ENCODE peak calls at places on chromosomes 6 and 20, in five cellular contexts. Q is EL, L is germinal center, K is COLO829, A is GM13976. O is an unnamed sample.

GRCh38 chr20:8934362-8934761 is 134.5 kb upstream of the PLCB4 start:
- DNase-seq in Q (no peak), L (no peak), K (no peak), A (no peak), O (no peak)

GRCh38 chr20:42588847-42589246 is 600.9 kb downstream of the PTPRT start:
- DNase-seq in Q (no peak), L (no peak), K (no peak), A (no peak), O (no peak)

GRCh38 chr6:164690241-164690640 is 619.2 kb downstream of the C6orf118 start:
- DNase-seq in Q (no peak), L (no peak), K (no peak), A (no peak), O (no peak)

GRCh38 chr20:41956316-41957050 is 338.3 kb upstream of the CHD6 start:
- DNase-seq in Q (no peak), L (peak), K (peak), A (no peak), O (peak)

GRCh38 chr6:26020983-26021349 is 58.4 kb downstream of the TRIM38 start:
- DNase-seq in Q (peak), L (no peak), K (no peak), A (no peak), O (no peak)

GRCh38 chr6:7975764-7976146 is 65.2 kb upstream of the TXNDC5 start:
- DNase-seq in Q (no peak), L (no peak), K (no peak), A (no peak), O (no peak)

GRCh38 chr6:77467038-77467437 is 3.7 kb upstream of the HTR1B start:
- DNase-seq in Q (no peak), L (no peak), K (no peak), A (no peak), O (no peak)

GRCh38 chr6:119110601-119111548 is 32.4 kb upstream of the FAM184A start:
- DNase-seq in Q (peak), L (peak), K (peak), A (peak), O (peak)

GRCh38 chr6:108423982-108424695 is 129.3 kb downstream of the AFG1L start:
- DNase-seq in Q (no peak), L (no peak), K (no peak), A (no peak), O (no peak)

GRCh38 chr6:28336284-28337024 is 506 bp upstream of the ZSCAN31 start:
- DNase-seq in Q (peak), L (no peak), K (no peak), A (peak), O (peak)

GRCh38 chr20:10919549-10920140 is 245.8 kb upstream of the JAG1 start:
- DNase-seq in Q (peak), L (no peak), K (no peak), A (no peak), O (no peak)

GRCh38 chr20:35657271-35657670 is 7.4 kb downstream of the CPNE1 start:
- DNase-seq in Q (no peak), L (no peak), K (no peak), A (no peak), O (no peak)

GRCh38 chr20:61535956-61536355 is 283.9 kb downstream of the CDH4 start:
- DNase-seq in Q (no peak), L (no peak), K (no peak), A (no peak), O (no peak)

GRCh38 chr20:25252686-25253421 is 5.0 kb downstream of the PYGB start:
- DNase-seq in Q (no peak), L (no peak), K (no peak), A (no peak), O (no peak)

GRCh38 chr6:29694637-29695036 is 13.7 kb upstream of the ZFP57 start:
- DNase-seq in Q (no peak), L (no peak), K (no peak), A (no peak), O (no peak)

GRCh38 chr20:62219992-62220665 is at the start of gene HRH3:
- DNase-seq in Q (no peak), L (peak), K (peak), A (peak), O (no peak)

GRCh38 chr6:17251953-17252352 is 29.2 kb upstream of the RBM24 start:
- DNase-seq in Q (no peak), L (no peak), K (no peak), A (no peak), O (no peak)

GRCh38 chr6:158654960-158655485 is 5.2 kb downstream of the SYTL3 start:
- DNase-seq in Q (peak), L (no peak), K (no peak), A (no peak), O (no peak)